ENCODE peak calls at places on chromosomes 11 and 22, in seven cellular contexts. Q is MV-4-11, F is mesenchymal stem cell, K is EL, H is GOT3, Z is NCI-H345, B is fibroblast of gingiva. T is an unnamed sample.

GRCh38 chr11:34274712-34275398 is 83.0 kb downstream of the ABTB2 start:
- DNase-seq in Q (no peak), F (peak; percentile 62), K (peak; percentile 98), H (peak; percentile 48), Z (no peak), B (peak; percentile 94), T (peak; percentile 87)

GRCh38 chr22:43988960-43989359 is 33.7 kb downstream of the SAMM50 start:
- DNase-seq in Q (no peak), F (no peak), K (no peak), H (no peak), Z (no peak), B (no peak), T (no peak)

GRCh38 chr11:66160709-66161108 is 90.6 kb downstream of the PACS1 start:
- DNase-seq in Q (no peak), F (no peak), K (no peak), H (no peak), Z (no peak), B (no peak), T (no peak)

GRCh38 chr11:126963115-126963514 is 37.5 kb downstream of the KIRREL3 start:
- DNase-seq in Q (no peak), F (no peak), K (no peak), H (no peak), Z (no peak), B (no peak), T (no peak)

GRCh38 chr11:58575377-58576020 is at the start of gene LPXN:
- DNase-seq in Q (peak; percentile 91), F (peak; percentile 18), K (peak; percentile 75), H (no peak), Z (no peak), B (peak; percentile 39), T (no peak)

GRCh38 chr11:23856654-23857053 is 640.2 kb upstream of the LUZP2 start:
- DNase-seq in Q (peak; percentile 18), F (peak; percentile 86), K (peak; percentile 5), H (no peak), Z (no peak), B (peak; percentile 78), T (no peak)

GRCh38 chr11:120013325-120014250 is 124.3 kb downstream of the TRIM29 start:
- DNase-seq in Q (no peak), F (peak; percentile 24), K (no peak), H (no peak), Z (no peak), B (no peak), T (no peak)

GRCh38 chr22:43206515-43207161 is 19.7 kb upstream of the TTLL12 start:
- DNase-seq in Q (no peak), F (no peak), K (no peak), H (no peak), Z (no peak), B (no peak), T (no peak)

GRCh38 chr11:111765984-111766833 is at the start of gene PPP2R1B:
- DNase-seq in Q (peak; percentile 32), F (peak; percentile 77), K (peak; percentile 84), H (peak; percentile 28), Z (peak; percentile 70), B (peak; percentile 60), T (peak; percentile 62)

GRCh38 chr11:469684-470667 is 19.9 kb downstream of the PTDSS2 start:
- DNase-seq in Q (no peak), F (peak; percentile 92), K (peak; percentile 70), H (no peak), Z (no peak), B (peak; percentile 87), T (no peak)

GRCh38 chr11:69449320-69450063 is 32.0 kb upstream of the LINC01488 start:
- DNase-seq in Q (peak; percentile 79), F (peak; percentile 91), K (peak; percentile 78), H (no peak), Z (no peak), B (no peak), T (no peak)

GRCh38 chr11:108670381-108670930 is 5.6 kb downstream of the DDX10 start:
- DNase-seq in Q (no peak), F (no peak), K (no peak), H (no peak), Z (no peak), B (peak; percentile 34), T (no peak)

GRCh38 chr11:64931290-64931689 is 4.4 kb downstream of the GPHA2 start:
- DNase-seq in Q (no peak), F (no peak), K (no peak), H (no peak), Z (no peak), B (no peak), T (no peak)

GRCh38 chr11:85095239-85095638 is 531.9 kb downstream of the DLG2 start:
- DNase-seq in Q (no peak), F (no peak), K (no peak), H (no peak), Z (no peak), B (no peak), T (no peak)

GRCh38 chr11:11913395-11913794 is 71.6 kb downstream of the USP47 start:
- DNase-seq in Q (no peak), F (no peak), K (no peak), H (no peak), Z (no peak), B (no peak), T (no peak)

GRCh38 chr22:35697142-35697541 is 20.5 kb upstream of the APOL5 start:
- DNase-seq in Q (no peak), F (no peak), K (no peak), H (no peak), Z (no peak), B (no peak), T (no peak)

GRCh38 chr11:1087961-1088926 is 13.6 kb downstream of the MUC2 start:
- DNase-seq in Q (no peak), F (no peak), K (no peak), H (no peak), Z (no peak), B (no peak), T (no peak)

GRCh38 chr11:32437406-32438345 is 2.3 kb upstream of the WT1 start:
- DNase-seq in Q (no peak), F (no peak), K (no peak), H (no peak), Z (no peak), B (no peak), T (no peak)

T was measured in T1000.